ENCODE peak calls at places on chromosomes 7 and 10, in four cellular contexts. One of them, this sample, is unnamed.

GRCh38 chr10:10699427-10699826 is 318.2 kb upstream of the CELF2 start:
- DNase-seq in ovary: no peak
- DNase-seq in colonic mucosa: no peak
- DNase-seq in coronary artery: no peak
- DNase-seq in this sample: no peak

GRCh38 chr10:49053053-49053997 is 62.0 kb downstream of the VSTM4 start:
- DNase-seq in colonic mucosa: no peak
- DNase-seq in coronary artery: no peak
- DNase-seq in ovary: no peak
- DNase-seq in this sample: peak; percentile 10

GRCh38 chr10:78952686-78953085 is 116.1 kb upstream of the ZMIZ1 start:
- DNase-seq in coronary artery: no peak
- DNase-seq in ovary: peak; percentile 77
- DNase-seq in colonic mucosa: no peak
- DNase-seq in this sample: peak; percentile 91

GRCh38 chr7:117600912-117601311 is 121.1 kb downstream of the CFTR start:
- DNase-seq in coronary artery: no peak
- DNase-seq in colonic mucosa: no peak
- DNase-seq in ovary: no peak
- DNase-seq in this sample: no peak

GRCh38 chr10:34526186-34526585 is 288.9 kb downstream of the PARD3 start:
- DNase-seq in coronary artery: no peak
- DNase-seq in colonic mucosa: no peak
- DNase-seq in ovary: no peak
- DNase-seq in this sample: peak; percentile 83

GRCh38 chr10:97101166-97101940 is 84.4 kb downstream of the SLIT1 start:
- DNase-seq in coronary artery: no peak
- DNase-seq in colonic mucosa: no peak
- DNase-seq in ovary: no peak
- DNase-seq in this sample: no peak

GRCh38 chr10:79394631-79395030 is 47.4 kb downstream of the PPIF start:
- DNase-seq in colonic mucosa: no peak
- DNase-seq in coronary artery: no peak
- DNase-seq in ovary: no peak
- DNase-seq in this sample: no peak

GRCh38 chr10:89001024-89001423 is 10.4 kb downstream of the FAS start:
- DNase-seq in coronary artery: no peak
- DNase-seq in ovary: no peak
- DNase-seq in colonic mucosa: no peak
- DNase-seq in this sample: no peak

GRCh38 chr10:70804424-70804814 is 11.3 kb upstream of the SGPL1 start:
- DNase-seq in ovary: no peak
- DNase-seq in colonic mucosa: no peak
- DNase-seq in coronary artery: no peak
- DNase-seq in this sample: peak; percentile 54

GRCh38 chr10:112843623-112844022 is 106.4 kb upstream of the TCF7L2 start:
- DNase-seq in ovary: no peak
- DNase-seq in coronary artery: no peak
- DNase-seq in colonic mucosa: no peak
- DNase-seq in this sample: no peak

GRCh38 chr10:13993169-13993568 is 337.6 kb downstream of the FRMD4A start:
- DNase-seq in colonic mucosa: no peak
- DNase-seq in coronary artery: no peak
- DNase-seq in ovary: no peak
- DNase-seq in this sample: peak; percentile 95

GRCh38 chr10:22475857-22476600 is 130.7 kb downstream of the SPAG6 start:
- DNase-seq in colonic mucosa: no peak
- DNase-seq in coronary artery: no peak
- DNase-seq in ovary: no peak
- DNase-seq in this sample: no peak

GRCh38 chr10:123559823-123560092 is 106.4 kb upstream of the GPR26 start:
- DNase-seq in coronary artery: peak; percentile 59
- DNase-seq in colonic mucosa: peak; percentile 7
- DNase-seq in ovary: no peak
- DNase-seq in this sample: no peak
- H3K4me3 ChIP-seq in coronary artery: no peak overlapping the region
- H3K4me3 ChIP-seq in colonic mucosa: no peak overlapping the region
- H3K4me3 ChIP-seq in ovary: no peak overlapping the region
- H3K4me3 ChIP-seq in this sample: no peak overlapping the region

GRCh38 chr7:5094641-5095040 is 49.0 kb downstream of the RBAK start:
- DNase-seq in ovary: no peak
- DNase-seq in colonic mucosa: no peak
- DNase-seq in coronary artery: no peak
- DNase-seq in this sample: no peak
- TF ChIP-seq CTCF in ovary: no peak
- TF ChIP-seq CTCF in colonic mucosa: no peak
- TF ChIP-seq CTCF in coronary artery: no peak
- TF ChIP-seq CTCF in this sample: no peak

GRCh38 chr7:32059289-32060045 is 10.7 kb downstream of the PDE1C start:
- DNase-seq in coronary artery: no peak
- DNase-seq in colonic mucosa: no peak
- DNase-seq in ovary: no peak
- DNase-seq in this sample: peak; percentile 12
- H3K4me3 ChIP-seq in coronary artery: peak overlapping the region; percentile 27
- H3K4me3 ChIP-seq in colonic mucosa: no peak overlapping the region
- H3K4me3 ChIP-seq in ovary: peak overlapping the region; percentile 7
- H3K4me3 ChIP-seq in this sample: peak overlapping the region; percentile 25

GRCh38 chr10:32207544-32207943 is 139.4 kb downstream of the EPC1 start:
- DNase-seq in colonic mucosa: peak; percentile 77
- DNase-seq in coronary artery: no peak
- DNase-seq in ovary: peak; percentile 36
- DNase-seq in this sample: peak; percentile 52
- TF ChIP-seq CTCF in colonic mucosa: peak; percentile 78
- TF ChIP-seq CTCF in coronary artery: no peak
- TF ChIP-seq CTCF in ovary: no peak
- TF ChIP-seq CTCF in this sample: peak; percentile 75

DNA sequence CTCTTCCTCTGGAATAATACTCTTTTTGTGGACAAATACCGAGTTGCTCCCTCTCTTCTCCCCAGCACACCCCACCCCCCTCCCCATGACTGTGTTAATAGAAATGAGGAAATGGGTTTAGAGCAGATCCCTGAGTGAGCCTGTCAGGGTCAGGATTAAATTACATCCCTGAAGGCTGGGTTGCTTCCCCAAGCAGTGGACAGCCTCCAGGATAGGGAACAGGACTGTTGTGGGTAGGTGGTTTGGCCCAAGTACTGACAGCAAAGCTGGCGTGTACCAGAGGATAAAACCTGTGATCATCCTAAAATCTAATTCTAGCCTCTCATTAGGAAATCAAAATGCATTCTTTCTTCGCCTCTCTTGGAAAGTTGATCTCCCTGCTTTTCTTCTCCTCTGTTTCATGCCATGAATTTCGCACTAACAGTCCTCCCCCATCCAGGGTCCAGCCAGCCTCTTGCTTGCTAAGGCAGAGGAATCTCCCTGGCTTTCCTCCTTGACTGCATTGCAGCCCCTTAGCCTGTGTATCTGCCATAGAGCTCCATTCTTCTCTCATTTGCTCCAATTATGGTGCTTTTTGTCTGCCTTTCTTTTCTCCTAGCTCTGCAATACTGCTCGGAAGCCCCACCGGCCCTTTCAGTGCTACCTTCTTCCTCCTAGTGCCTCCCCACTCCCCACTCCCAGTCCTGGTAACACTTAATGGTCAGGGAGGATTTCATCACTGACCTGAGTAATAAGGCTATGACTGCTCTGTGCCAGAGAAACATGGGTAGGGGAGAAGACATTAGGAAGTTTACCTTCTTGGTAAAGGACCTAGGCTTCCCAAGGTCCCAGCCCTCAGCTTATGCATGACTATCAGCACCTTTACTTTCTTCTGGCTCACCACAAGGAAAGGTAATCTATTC is 8.4 kb downstream of the LRRC4 start:
- DNase-seq in colonic mucosa: no peak
- DNase-seq in ovary: no peak
- DNase-seq in coronary artery: no peak
- DNase-seq in this sample: peak; percentile 75
- H3K4me3 ChIP-seq in colonic mucosa: no peak overlapping the region
- H3K4me3 ChIP-seq in ovary: no peak overlapping the region
- H3K4me3 ChIP-seq in coronary artery: no peak overlapping the region
- H3K4me3 ChIP-seq in this sample: no peak overlapping the region

This sample was measured in fibroblast of the aortic adventitia.